ENCODE peak calls at places on chromosomes 7 and 10, in five cellular contexts. L is breast epithelium, Y is anterior cingulate cortex, T is GM23248, G is suprapubic skin. V is an unnamed sample.

GRCh38 chr10:85047170-85047834 is 718.9 kb downstream of the CCSER2 start:
- DNase-seq in L (no peak), Y (no peak), T (no peak), G (no peak), V (no peak)

GRCh38 chr10:102602272-102603045 is 41.8 kb upstream of the TRIM8 start:
- DNase-seq in L (no peak), Y (no peak), T (peak), G (no peak), V (no peak)

GRCh38 chr7:104922187-104923009 is 91.6 kb upstream of the KMT2E start:
- DNase-seq in L (no peak), Y (no peak), T (peak), G (no peak), V (no peak)

GRCh38 chr10:55062349-55062748 is 261.3 kb upstream of the PCDH15 start:
- DNase-seq in L (no peak), Y (no peak), T (no peak), G (no peak), V (no peak)

GRCh38 chr10:50322075-50322474 is 70.8 kb upstream of the ASAH2 start:
- DNase-seq in L (no peak), Y (no peak), T (peak), G (no peak), V (no peak)

GRCh38 chr7:112080974-112081373 is 125.2 kb downstream of the DOCK4 start:
- DNase-seq in L (no peak), Y (no peak), T (no peak), G (no peak), V (peak)

GRCh38 chr7:32216759-32217158 is 146.6 kb upstream of the PDE1C start:
- DNase-seq in L (no peak), Y (no peak), T (no peak), G (no peak), V (no peak)

GRCh38 chr10:80708808-80709207 is 171.1 kb downstream of the SH2D4B start:
- DNase-seq in L (no peak), Y (no peak), T (no peak), G (no peak), V (no peak)

GRCh38 chr7:137985253-137985896 is 16.5 kb downstream of the CREB3L2 start:
- DNase-seq in L (no peak), Y (no peak), T (no peak), G (no peak), V (no peak)

GRCh38 chr7:19375986-19376385 is 230.8 kb upstream of the FERD3L start:
- DNase-seq in L (no peak), Y (no peak), T (no peak), G (no peak), V (no peak)

GRCh38 chr7:122550545-122550944 is 148.4 kb downstream of the RNF133 start:
- DNase-seq in L (no peak), Y (no peak), T (no peak), G (no peak), V (no peak)

GRCh38 chr7:93945756-93946540 is 24.4 kb downstream of the GNG11 start:
- DNase-seq in L (no peak), Y (no peak), T (no peak), G (no peak), V (no peak)

GRCh38 chr7:157224627-157225026 is 85.9 kb downstream of the UBE3C start:
- DNase-seq in L (no peak), Y (no peak), T (peak), G (no peak), V (peak)

GRCh38 chr10:21209495-21209894 is 312.4 kb upstream of the NEBL start:
- DNase-seq in L (no peak), Y (no peak), T (no peak), G (no peak), V (no peak)

GRCh38 chr10:44306762-44307161 is 78.1 kb downstream of the CXCL12 start:
- DNase-seq in L (no peak), Y (no peak), T (peak), G (no peak), V (no peak)

V was measured in globus pallidus.